ENCODE peak calls at places on chromosome 1, in eight cellular contexts. One of them, this sample, is unnamed.

GRCh38 chr1:63264161-63264560 is 58.2 kb upstream of the FOXD3 start:
- DNase-seq in GM20000: no peak
- DNase-seq in HTR-8/SVneo: no peak
- DNase-seq in posterior cingulate gyrus: no peak
- DNase-seq in stimulated activated CD8-positive, alpha-beta memory T cell treated with anti-CD3 and anti-CD28 coated beads, Interleukin-4, amount 100 ng/mL, for 1 hour: no peak
- DNase-seq in activated effector memory CD4-positive, alpha-beta T cell treated with anti-CD3 and anti-CD28 coated beads, Interleukin-2, amount 50 U/mL, for 16 hours: no peak
- DNase-seq in MM.1S: no peak
- DNase-seq in heart left ventricle: no peak
- DNase-seq in this sample: no peak

GRCh38 chr1:204282801-204283200 is 69.0 kb upstream of the GOLT1A start:
- DNase-seq in heart left ventricle: no peak
- DNase-seq in GM20000: no peak
- DNase-seq in MM.1S: no peak
- DNase-seq in posterior cingulate gyrus: no peak
- DNase-seq in stimulated activated CD8-positive, alpha-beta memory T cell treated with anti-CD3 and anti-CD28 coated beads, Interleukin-4, amount 100 ng/mL, for 1 hour: no peak
- DNase-seq in HTR-8/SVneo: no peak
- DNase-seq in activated effector memory CD4-positive, alpha-beta T cell treated with anti-CD3 and anti-CD28 coated beads, Interleukin-2, amount 50 U/mL, for 16 hours: no peak
- DNase-seq in this sample: no peak

GRCh38 chr1:196685506-196685905 is 33.7 kb downstream of the CFH start:
- DNase-seq in heart left ventricle: no peak
- DNase-seq in HTR-8/SVneo: no peak
- DNase-seq in activated effector memory CD4-positive, alpha-beta T cell treated with anti-CD3 and anti-CD28 coated beads, Interleukin-2, amount 50 U/mL, for 16 hours: no peak
- DNase-seq in posterior cingulate gyrus: no peak
- DNase-seq in GM20000: no peak
- DNase-seq in MM.1S: no peak
- DNase-seq in stimulated activated CD8-positive, alpha-beta memory T cell treated with anti-CD3 and anti-CD28 coated beads, Interleukin-4, amount 100 ng/mL, for 1 hour: no peak
- DNase-seq in this sample: no peak

GRCh38 chr1:161721738-161722343 is 497 bp downstream of the FCRLB start:
- DNase-seq in posterior cingulate gyrus: no peak
- DNase-seq in heart left ventricle: no peak
- DNase-seq in HTR-8/SVneo: peak
- DNase-seq in GM20000: no peak
- DNase-seq in stimulated activated CD8-positive, alpha-beta memory T cell treated with anti-CD3 and anti-CD28 coated beads, Interleukin-4, amount 100 ng/mL, for 1 hour: no peak
- DNase-seq in MM.1S: no peak
- DNase-seq in activated effector memory CD4-positive, alpha-beta T cell treated with anti-CD3 and anti-CD28 coated beads, Interleukin-2, amount 50 U/mL, for 16 hours: no peak
- DNase-seq in this sample: no peak

GRCh38 chr1:182962554-182963115 is 9.7 kb upstream of the SHCBP1L start:
- DNase-seq in stimulated activated CD8-positive, alpha-beta memory T cell treated with anti-CD3 and anti-CD28 coated beads, Interleukin-4, amount 100 ng/mL, for 1 hour: no peak
- DNase-seq in posterior cingulate gyrus: peak
- DNase-seq in GM20000: peak
- DNase-seq in HTR-8/SVneo: peak
- DNase-seq in heart left ventricle: peak
- DNase-seq in activated effector memory CD4-positive, alpha-beta T cell treated with anti-CD3 and anti-CD28 coated beads, Interleukin-2, amount 50 U/mL, for 16 hours: no peak
- DNase-seq in MM.1S: peak
- DNase-seq in this sample: peak

GRCh38 chr1:207805841-207806421 is 54.1 kb downstream of the CD46 start:
- DNase-seq in HTR-8/SVneo: no peak
- DNase-seq in activated effector memory CD4-positive, alpha-beta T cell treated with anti-CD3 and anti-CD28 coated beads, Interleukin-2, amount 50 U/mL, for 16 hours: no peak
- DNase-seq in posterior cingulate gyrus: peak
- DNase-seq in MM.1S: peak
- DNase-seq in heart left ventricle: peak
- DNase-seq in GM20000: no peak
- DNase-seq in stimulated activated CD8-positive, alpha-beta memory T cell treated with anti-CD3 and anti-CD28 coated beads, Interleukin-4, amount 100 ng/mL, for 1 hour: no peak
- DNase-seq in this sample: peak

GRCh38 chr1:92478393-92478792 is 8.3 kb downstream of the GFI1 start:
- DNase-seq in HTR-8/SVneo: no peak
- DNase-seq in MM.1S: no peak
- DNase-seq in activated effector memory CD4-positive, alpha-beta T cell treated with anti-CD3 and anti-CD28 coated beads, Interleukin-2, amount 50 U/mL, for 16 hours: no peak
- DNase-seq in stimulated activated CD8-positive, alpha-beta memory T cell treated with anti-CD3 and anti-CD28 coated beads, Interleukin-4, amount 100 ng/mL, for 1 hour: no peak
- DNase-seq in posterior cingulate gyrus: no peak
- DNase-seq in heart left ventricle: no peak
- DNase-seq in GM20000: no peak
- DNase-seq in this sample: no peak

GRCh38 chr1:9239622-9240401 is 5.2 kb downstream of the H6PD start:
- DNase-seq in stimulated activated CD8-positive, alpha-beta memory T cell treated with anti-CD3 and anti-CD28 coated beads, Interleukin-4, amount 100 ng/mL, for 1 hour: no peak
- DNase-seq in GM20000: peak
- DNase-seq in MM.1S: peak
- DNase-seq in activated effector memory CD4-positive, alpha-beta T cell treated with anti-CD3 and anti-CD28 coated beads, Interleukin-2, amount 50 U/mL, for 16 hours: peak
- DNase-seq in heart left ventricle: peak
- DNase-seq in posterior cingulate gyrus: no peak
- DNase-seq in HTR-8/SVneo: peak
- DNase-seq in this sample: no peak

GRCh38 chr1:226510453-226510852 is 38.1 kb upstream of the STUM start:
- DNase-seq in MM.1S: no peak
- DNase-seq in GM20000: no peak
- DNase-seq in activated effector memory CD4-positive, alpha-beta T cell treated with anti-CD3 and anti-CD28 coated beads, Interleukin-2, amount 50 U/mL, for 16 hours: no peak
- DNase-seq in stimulated activated CD8-positive, alpha-beta memory T cell treated with anti-CD3 and anti-CD28 coated beads, Interleukin-4, amount 100 ng/mL, for 1 hour: no peak
- DNase-seq in posterior cingulate gyrus: no peak
- DNase-seq in heart left ventricle: no peak
- DNase-seq in HTR-8/SVneo: no peak
- DNase-seq in this sample: no peak

GRCh38 chr1:212490276-212490675 is 57.6 kb downstream of the NENF start:
- DNase-seq in MM.1S: no peak
- DNase-seq in stimulated activated CD8-positive, alpha-beta memory T cell treated with anti-CD3 and anti-CD28 coated beads, Interleukin-4, amount 100 ng/mL, for 1 hour: no peak
- DNase-seq in HTR-8/SVneo: no peak
- DNase-seq in posterior cingulate gyrus: no peak
- DNase-seq in heart left ventricle: no peak
- DNase-seq in GM20000: no peak
- DNase-seq in activated effector memory CD4-positive, alpha-beta T cell treated with anti-CD3 and anti-CD28 coated beads, Interleukin-2, amount 50 U/mL, for 16 hours: no peak
- DNase-seq in this sample: no peak

GRCh38 chr1:109186704-109187071 is 27.0 kb upstream of the SARS1 start:
- DNase-seq in activated effector memory CD4-positive, alpha-beta T cell treated with anti-CD3 and anti-CD28 coated beads, Interleukin-2, amount 50 U/mL, for 16 hours: no peak
- DNase-seq in MM.1S: no peak
- DNase-seq in stimulated activated CD8-positive, alpha-beta memory T cell treated with anti-CD3 and anti-CD28 coated beads, Interleukin-4, amount 100 ng/mL, for 1 hour: no peak
- DNase-seq in GM20000: no peak
- DNase-seq in HTR-8/SVneo: no peak
- DNase-seq in posterior cingulate gyrus: peak
- DNase-seq in heart left ventricle: peak
- DNase-seq in this sample: no peak

GRCh38 chr1:229848762-229849677 is 218.0 kb upstream of the GALNT2 start:
- DNase-seq in HTR-8/SVneo: peak
- DNase-seq in MM.1S: peak
- DNase-seq in posterior cingulate gyrus: no peak
- DNase-seq in heart left ventricle: no peak
- DNase-seq in activated effector memory CD4-positive, alpha-beta T cell treated with anti-CD3 and anti-CD28 coated beads, Interleukin-2, amount 50 U/mL, for 16 hours: no peak
- DNase-seq in GM20000: no peak
- DNase-seq in stimulated activated CD8-positive, alpha-beta memory T cell treated with anti-CD3 and anti-CD28 coated beads, Interleukin-4, amount 100 ng/mL, for 1 hour: no peak
- DNase-seq in this sample: no peak

GRCh38 chr1:70101774-70102173 is 103.6 kb downstream of the LRRC40 start:
- DNase-seq in heart left ventricle: no peak
- DNase-seq in HTR-8/SVneo: no peak
- DNase-seq in MM.1S: no peak
- DNase-seq in GM20000: no peak
- DNase-seq in activated effector memory CD4-positive, alpha-beta T cell treated with anti-CD3 and anti-CD28 coated beads, Interleukin-2, amount 50 U/mL, for 16 hours: no peak
- DNase-seq in stimulated activated CD8-positive, alpha-beta memory T cell treated with anti-CD3 and anti-CD28 coated beads, Interleukin-4, amount 100 ng/mL, for 1 hour: no peak
- DNase-seq in posterior cingulate gyrus: no peak
- DNase-seq in this sample: no peak

GRCh38 chr1:77313491-77313890 is 31.7 kb downstream of the AK5 start:
- DNase-seq in heart left ventricle: no peak
- DNase-seq in stimulated activated CD8-positive, alpha-beta memory T cell treated with anti-CD3 and anti-CD28 coated beads, Interleukin-4, amount 100 ng/mL, for 1 hour: no peak
- DNase-seq in posterior cingulate gyrus: no peak
- DNase-seq in HTR-8/SVneo: peak
- DNase-seq in activated effector memory CD4-positive, alpha-beta T cell treated with anti-CD3 and anti-CD28 coated beads, Interleukin-2, amount 50 U/mL, for 16 hours: peak
- DNase-seq in MM.1S: peak
- DNase-seq in GM20000: no peak
- DNase-seq in this sample: no peak